ENCODE peak calls at places on chromosomes 13 and 19, in seven cellular contexts. J is CD8-positive, alpha-beta memory T cell; C is left lung; O is left ventricle myocardium inferior; L is Karpas-422; I is IMR-90; G is colonic mucosa. H is an unnamed sample. For H3K4me1, the result is how much of the 10 kb centered on the place peaks cover.

GRCh38 chr13:95955719-95956118 is 97.5 kb downstream of the UGGT2 start:
- DNase-seq in J (no peak), C (no peak), O (no peak), L (no peak), I (no peak), G (no peak), H (no peak)

GRCh38 chr19:16076958-16077611 is 790 bp downstream of the TPM4 start:
- DNase-seq in J (no peak), C (peak), O (peak), L (peak), I (no peak), G (peak), H (peak)

GRCh38 chr13:31699650-31700049 is 39.7 kb upstream of the RXFP2 start:
- DNase-seq in J (no peak), C (no peak), O (no peak), L (no peak), I (no peak), G (no peak), H (peak)

GRCh38 chr19:14437578-14438140 is 4.6 kb downstream of the PKN1 start:
- DNase-seq in J (no peak), C (no peak), O (no peak), L (no peak), I (no peak), G (no peak), H (no peak)

GRCh38 chr19:3360494-3361383 is 5.6 kb upstream of the NFIC start:
- DNase-seq in J (peak), C (peak), O (peak), L (peak), I (no peak), G (peak), H (no peak)

GRCh38 chr19:53520547-53521372 is 17.2 kb upstream of the ZNF331 start:
- DNase-seq in J (peak), C (peak), O (peak), L (peak), I (peak), G (peak), H (peak)

GRCh38 chr19:48338802-48339660 is 13.7 kb downstream of the EMP3 start:
- DNase-seq in J (no peak), C (peak), O (no peak), L (no peak), I (no peak), G (no peak), H (no peak)

GRCh38 chr19:38090561-38090960 is 133.5 kb downstream of the DPF1 start:
- DNase-seq in J (no peak), C (no peak), O (peak), L (no peak), I (no peak), G (no peak), H (no peak)

GRCh38 chr13:30564489-30564888 is 53.2 kb upstream of the USPL1 start:
- DNase-seq in J (no peak), C (no peak), O (no peak), L (no peak), I (no peak), G (no peak), H (no peak)

GRCh38 chr19:4456566-4456842 is 1.1 kb downstream of the UBXN6 start:
- DNase-seq in J (no peak), C (no peak), O (no peak), L (peak), I (peak), G (peak), H (peak)

GRCh38 chr13:45696610-45697226 is 5.4 kb upstream of the CBY2 start:
- DNase-seq in J (no peak), C (no peak), O (no peak), L (no peak), I (no peak), G (no peak), H (no peak)

GRCh38 chr19:36009220-36009619 is 607 bp upstream of the SYNE4 start:
- DNase-seq in J (peak), C (peak), O (peak), L (peak), I (peak), G (peak), H (no peak)

GRCh38 chr13:43377955-43378354 is 354.6 kb downstream of the DNAJC15 start:
- DNase-seq in J (no peak), C (no peak), O (no peak), L (no peak), I (peak), G (no peak), H (no peak)

GRCh38 chr19:778910-779653 is 18.2 kb upstream of the PTBP1 start:
- DNase-seq in J (no peak), C (no peak), O (no peak), L (no peak), I (peak), G (no peak), H (peak)

GRCh38 chr19:51493776-51494175 is 7.8 kb downstream of the SIGLEC12 start:
- DNase-seq in J (no peak), C (no peak), O (no peak), L (no peak), I (no peak), G (no peak), H (no peak)

GRCh38 chr19:43467730-43468129 is 2.3 kb upstream of the LYPD3 start:
- DNase-seq in J (no peak), C (no peak), O (no peak), L (no peak), I (peak), G (no peak), H (no peak)

GRCh38 chr13:70723732-70724131 is 615.5 kb upstream of the KLHL1 start:
- DNase-seq in J (no peak), C (no peak), O (no peak), L (no peak), I (no peak), G (no peak), H (no peak)

GRCh38 chr19:11187409-11187808 is 9.9 kb downstream of the KANK2 start:
- DNase-seq in J (no peak), C (no peak), O (no peak), L (no peak), I (no peak), G (no peak), H (no peak)
- H3K4me3 ChIP-seq in J (no peak), C (no peak), O (no peak), L (no peak), I (no peak), G (no peak), H (no peak)

GRCh38 chr13:99686944-99687382 is 185.7 kb downstream of the TM9SF2 start:
- DNase-seq in J (no peak), C (no peak), O (no peak), L (no peak), I (no peak), G (peak), H (peak)

GRCh38 chr13:99688776-99689175 is 187.5 kb downstream of the TM9SF2 start:
- DNase-seq in J (no peak), C (no peak), O (no peak), L (no peak), I (no peak), G (no peak), H (no peak)

GRCh38 chr13:99686157-99686572 is 184.9 kb downstream of the TM9SF2 start:
- DNase-seq in J (no peak), C (no peak), O (peak), L (no peak), I (peak), G (peak), H (no peak)

GRCh38 chr13:99689955-99690354 is 188.7 kb downstream of the TM9SF2 start:
- DNase-seq in J (no peak), C (no peak), O (no peak), L (peak), I (no peak), G (no peak), H (peak)

DNA sequence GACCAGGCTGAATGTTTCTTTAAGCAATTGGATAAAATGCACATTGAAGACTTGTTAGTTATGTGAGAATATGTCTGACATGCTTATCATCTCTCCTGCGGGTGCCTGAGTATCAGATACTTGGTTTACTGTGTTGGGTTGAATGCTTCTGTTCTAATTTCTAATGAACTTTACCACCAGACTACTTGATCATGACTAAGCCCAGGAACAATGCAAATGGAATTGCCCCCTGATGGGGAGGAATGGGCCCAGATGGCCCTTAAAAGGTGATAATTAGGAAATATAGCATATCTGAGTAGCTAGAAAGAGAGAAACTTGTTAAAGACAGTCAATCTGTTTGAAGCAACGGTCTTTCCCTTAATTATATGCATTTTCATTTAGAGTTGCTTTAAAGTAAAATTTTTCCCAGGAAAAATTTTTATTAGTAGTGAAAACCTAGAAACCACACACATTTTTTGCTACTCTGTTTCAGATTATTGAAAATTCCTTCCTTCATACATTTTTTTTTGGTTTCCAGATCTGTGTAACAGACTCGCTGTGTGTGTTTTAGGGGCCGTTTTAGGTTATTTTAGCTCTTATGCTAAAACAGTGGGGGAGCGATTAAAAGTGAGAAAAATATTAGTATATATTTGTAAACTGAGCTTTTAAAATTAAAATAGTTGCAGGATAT is 186.6 kb downstream of the TM9SF2 start:
- DNase-seq in J (no peak), C (no peak), O (no peak), L (no peak), I (no peak), G (no peak), H (no peak)
- H3K4me1 ChIP-seq in J (under half), C (under half), O (under half), L (half or more), I (under half), G (under half), H (under half)

GRCh38 chr19:50005428-50005827 is 19.7 kb downstream of the VRK3 start:
- DNase-seq in J (no peak), C (peak), O (no peak), L (no peak), I (no peak), G (no peak), H (no peak)

GRCh38 chr19:50002386-50002960 is 22.7 kb downstream of the VRK3 start:
- DNase-seq in J (no peak), C (no peak), O (no peak), L (no peak), I (no peak), G (no peak), H (no peak)

GRCh38 chr19:50001775-50002174 is 23.4 kb downstream of the VRK3 start:
- DNase-seq in J (no peak), C (peak), O (no peak), L (no peak), I (no peak), G (no peak), H (no peak)

GRCh38 chr19:50003254-50003788 is 21.9 kb downstream of the VRK3 start:
- DNase-seq in J (no peak), C (peak), O (no peak), L (no peak), I (no peak), G (no peak), H (no peak)

DNA sequence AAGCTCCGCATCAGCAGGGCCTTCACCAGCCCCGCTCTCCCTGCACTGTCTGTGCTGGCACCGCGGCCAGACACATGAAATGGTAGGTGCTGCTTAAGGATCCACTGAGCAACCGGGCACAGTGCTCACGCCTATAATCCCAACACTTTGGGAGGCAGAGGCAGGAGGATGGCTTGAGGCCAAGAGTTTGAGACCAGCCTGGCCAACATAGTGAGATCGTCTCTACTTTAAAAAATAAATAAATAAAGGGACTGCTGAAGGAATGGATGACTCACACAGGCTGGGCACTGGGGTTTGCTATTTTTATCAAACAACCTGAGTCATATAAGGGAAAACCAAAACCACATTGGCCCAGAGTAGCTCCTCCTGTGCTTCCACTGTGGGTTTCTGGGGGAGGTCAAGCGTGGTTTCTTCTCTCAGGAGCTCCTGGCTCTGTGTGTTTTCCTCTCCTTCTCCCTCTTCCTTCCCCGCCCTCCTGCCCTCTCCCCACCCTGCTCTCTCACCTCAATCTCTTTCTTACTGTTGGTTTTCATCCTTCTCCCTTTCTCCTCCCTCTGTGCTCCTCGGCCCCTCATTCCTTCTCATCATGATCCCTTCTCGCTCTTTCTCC is 21.3 kb downstream of the VRK3 start:
- DNase-seq in J (no peak), C (no peak), O (no peak), L (no peak), I (peak), G (no peak), H (no peak)
- H3K4me3 ChIP-seq in J (no peak), C (no peak), O (no peak), L (no peak), I (no peak), G (no peak), H (no peak)

DNA sequence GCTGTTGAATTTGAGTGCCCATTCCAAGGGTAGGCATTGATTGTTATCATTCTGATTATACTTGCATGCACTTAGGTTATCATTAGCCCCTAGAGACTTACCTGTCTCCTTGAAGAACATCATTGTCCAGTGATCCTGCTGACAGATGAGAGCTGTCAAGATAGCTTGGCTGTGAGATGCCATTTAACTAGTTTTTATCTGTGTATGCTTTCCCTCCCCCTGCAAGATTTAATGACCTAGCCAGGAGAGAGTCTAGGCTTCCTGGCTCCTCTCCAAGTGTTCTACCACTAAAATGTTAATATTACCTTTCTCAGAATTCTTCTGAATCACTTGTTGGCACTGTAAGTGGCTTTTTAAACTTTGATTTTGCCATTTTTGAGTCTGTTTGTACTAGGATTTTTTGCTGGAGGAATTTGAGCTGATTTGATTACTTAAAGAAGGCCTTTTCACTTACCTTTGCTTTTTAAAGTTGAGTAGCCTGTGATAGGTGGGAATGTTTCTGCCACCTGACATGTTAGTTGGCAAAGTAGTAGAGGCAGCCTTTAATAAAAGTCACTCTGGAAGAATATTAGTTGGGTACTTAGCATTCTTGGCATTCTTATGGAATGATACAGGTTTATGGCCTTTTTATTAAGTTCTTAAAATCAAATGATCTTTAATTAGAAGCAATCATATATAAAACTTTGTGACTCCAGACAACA is 41.1 kb downstream of the ARHGAP35 start:
- DNase-seq in J (no peak), C (no peak), O (no peak), L (no peak), I (peak), G (no peak), H (no peak)
- H3K4me1 ChIP-seq in J (under half), C (under half), O (half or more), L (half or more), I (under half), G (under half), H (under half)

DNA sequence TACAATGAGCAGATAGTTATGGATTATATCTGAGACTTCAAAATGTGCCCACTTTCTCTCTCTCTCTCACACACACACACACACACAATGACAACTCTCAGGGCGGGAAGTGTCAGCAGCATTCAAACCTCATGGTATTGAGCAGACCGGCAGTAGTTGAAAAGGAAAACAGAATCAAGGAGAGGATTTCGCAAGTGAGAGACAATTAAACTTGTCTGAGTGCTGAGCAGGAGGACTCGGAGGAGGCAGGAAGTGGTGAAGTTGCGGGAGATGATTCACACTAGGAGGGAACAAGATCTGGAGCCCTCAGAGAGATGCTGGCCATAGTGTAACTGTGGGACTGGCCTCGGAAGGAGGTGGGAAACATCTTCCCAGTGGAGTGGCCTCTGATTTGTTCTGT is 353.1 kb downstream of the EFNB2 start:
- DNase-seq in J (no peak), C (no peak), O (no peak), L (no peak), I (peak), G (peak), H (no peak)
- H3K4me3 ChIP-seq in J (no peak), C (no peak), O (no peak), L (no peak), I (no peak), G (no peak), H (no peak)

DNA sequence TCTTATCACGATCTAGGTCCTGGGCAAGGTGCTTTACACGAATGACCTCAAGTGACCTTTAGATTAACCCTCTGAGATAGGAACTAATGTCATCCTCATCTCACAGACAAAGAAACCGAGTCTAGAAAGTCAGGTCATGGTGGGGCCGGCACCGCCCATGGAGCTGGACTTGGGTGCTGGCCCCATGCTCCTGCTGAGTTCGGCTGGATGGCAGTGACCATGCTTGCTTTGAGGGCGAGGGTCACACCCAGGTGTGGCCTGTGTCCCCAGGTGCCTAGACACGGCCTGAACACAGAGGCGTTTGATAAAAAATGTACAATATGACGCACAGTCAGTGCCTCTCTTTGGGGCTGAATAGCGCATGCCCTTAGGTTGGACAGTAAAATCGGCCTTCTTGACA is 26.8 kb downstream of the COL4A2 start:
- DNase-seq in J (no peak), C (no peak), O (no peak), L (no peak), I (no peak), G (no peak), H (no peak)
- H3K4me1 ChIP-seq in J (under half), C (under half), O (half or more), L (under half), I (half or more), G (under half), H (under half)

DNA sequence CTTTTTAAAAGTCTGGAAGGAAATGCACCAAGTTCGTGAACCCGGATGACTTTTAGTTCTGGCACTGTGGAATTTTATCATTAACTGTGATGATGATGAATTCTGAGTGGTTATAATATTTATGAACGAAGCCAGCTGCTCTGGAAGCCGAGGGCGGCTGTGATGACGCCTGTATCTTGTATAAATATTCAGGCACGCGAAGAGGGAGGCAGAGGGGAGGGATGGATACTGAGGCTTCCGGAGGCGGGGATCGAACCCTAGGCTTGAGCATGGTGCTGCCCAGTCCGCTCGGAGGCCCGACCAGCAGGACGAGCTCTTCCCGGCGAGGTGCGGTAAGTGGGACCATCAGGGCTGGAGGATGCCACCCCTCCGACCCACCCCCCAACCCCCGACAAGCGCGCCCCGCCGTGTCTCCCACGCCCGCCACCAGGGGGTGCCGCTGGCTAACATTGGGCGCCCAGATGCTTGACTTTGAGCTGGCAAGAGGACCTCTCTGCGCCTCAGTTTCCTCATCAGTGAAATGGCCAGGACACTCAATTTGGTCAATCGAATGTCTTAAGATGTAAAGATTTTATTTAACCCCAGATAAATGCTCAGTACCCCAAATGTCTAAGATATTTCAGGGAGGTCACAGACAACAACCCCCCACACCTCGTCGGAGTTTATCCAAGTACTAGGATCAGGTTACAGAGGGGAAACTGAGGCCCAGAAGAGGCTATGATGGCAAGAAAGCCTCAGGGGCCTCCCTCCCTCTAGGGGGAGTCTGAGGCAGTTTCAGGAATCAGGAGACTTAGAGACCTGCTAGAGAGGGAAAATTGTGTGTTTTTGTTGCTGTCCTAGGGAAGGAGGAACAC is 4.5 kb upstream of the RAB3A start:
- DNase-seq in J (peak), C (peak), O (peak), L (peak), I (peak), G (peak), H (peak)
- H3K4me3 ChIP-seq in J (no peak), C (no peak), O (no peak), L (no peak), I (no peak), G (no peak), H (no peak)